ENCODE peak calls at places on chromosome 14, in eight cellular contexts. One of them, this sample, is unnamed.

GRCh38 chr14:61076531-61076930 is 95.5 kb downstream of the SLC38A6 start:
- DNase-seq in MM.1S: no peak
- DNase-seq in PC-3: no peak
- DNase-seq in left ventricle myocardium inferior: no peak
- DNase-seq in ovary: no peak
- DNase-seq in cardiac muscle cell: no peak
- DNase-seq in IMR-90: peak; percentile 38
- DNase-seq in psoas muscle: no peak
- DNase-seq in this sample: no peak

GRCh38 chr14:72946491-72946890 is 20.2 kb downstream of the DCAF4 start:
- DNase-seq in MM.1S: no peak
- DNase-seq in PC-3: peak; percentile 82
- DNase-seq in left ventricle myocardium inferior: no peak
- DNase-seq in ovary: no peak
- DNase-seq in cardiac muscle cell: no peak
- DNase-seq in IMR-90: peak; percentile 69
- DNase-seq in psoas muscle: no peak
- DNase-seq in this sample: no peak

GRCh38 chr14:83255015-83255726 is 1721.5 kb upstream of the SEL1L start:
- DNase-seq in MM.1S: no peak
- DNase-seq in PC-3: no peak
- DNase-seq in left ventricle myocardium inferior: no peak
- DNase-seq in ovary: no peak
- DNase-seq in cardiac muscle cell: no peak
- DNase-seq in IMR-90: peak; percentile 9
- DNase-seq in psoas muscle: no peak
- DNase-seq in this sample: no peak

GRCh38 chr14:69129264-69129880 is 23.5 kb downstream of the DCAF5 start:
- DNase-seq in MM.1S: peak; percentile 53
- DNase-seq in PC-3: peak; percentile 84
- DNase-seq in left ventricle myocardium inferior: peak; percentile 54
- DNase-seq in ovary: peak; percentile 58
- DNase-seq in cardiac muscle cell: peak; percentile 89
- DNase-seq in IMR-90: peak; percentile 88
- DNase-seq in psoas muscle: peak; percentile 59
- DNase-seq in this sample: no peak

GRCh38 chr14:22123188-22123560 is 449.6 kb upstream of the OR4E1 start:
- DNase-seq in MM.1S: no peak
- DNase-seq in PC-3: no peak
- DNase-seq in left ventricle myocardium inferior: no peak
- DNase-seq in ovary: no peak
- DNase-seq in cardiac muscle cell: no peak
- DNase-seq in IMR-90: no peak
- DNase-seq in psoas muscle: no peak
- DNase-seq in this sample: no peak

GRCh38 chr14:19823765-19824164 is 20.2 kb downstream of the OR4N2 start:
- DNase-seq in MM.1S: no peak
- DNase-seq in PC-3: no peak
- DNase-seq in left ventricle myocardium inferior: no peak
- DNase-seq in ovary: no peak
- DNase-seq in cardiac muscle cell: no peak
- DNase-seq in IMR-90: no peak
- DNase-seq in psoas muscle: no peak
- DNase-seq in this sample: no peak

GRCh38 chr14:65095633-65096205 is 6.6 kb downstream of the MAX start:
- DNase-seq in MM.1S: no peak
- DNase-seq in PC-3: no peak
- DNase-seq in left ventricle myocardium inferior: peak; percentile 62
- DNase-seq in ovary: peak; percentile 44
- DNase-seq in cardiac muscle cell: no peak
- DNase-seq in IMR-90: peak; percentile 74
- DNase-seq in psoas muscle: peak; percentile 55
- DNase-seq in this sample: peak; percentile 29

GRCh38 chr14:70697681-70698080 is 56.0 kb downstream of the TTC9 start:
- DNase-seq in MM.1S: no peak
- DNase-seq in PC-3: peak; percentile 85
- DNase-seq in left ventricle myocardium inferior: no peak
- DNase-seq in ovary: no peak
- DNase-seq in cardiac muscle cell: no peak
- DNase-seq in IMR-90: no peak
- DNase-seq in psoas muscle: no peak
- DNase-seq in this sample: no peak

GRCh38 chr14:74526854-74527585 is 33.5 kb downstream of the ISCA2 start:
- DNase-seq in MM.1S: no peak
- DNase-seq in PC-3: peak; percentile 18
- DNase-seq in left ventricle myocardium inferior: no peak
- DNase-seq in ovary: no peak
- DNase-seq in cardiac muscle cell: no peak
- DNase-seq in IMR-90: no peak
- DNase-seq in psoas muscle: no peak
- DNase-seq in this sample: no peak

GRCh38 chr14:104936361-104937155 is 11.9 kb downstream of the PLD4 start:
- DNase-seq in MM.1S: no peak
- DNase-seq in PC-3: no peak
- DNase-seq in left ventricle myocardium inferior: peak; percentile 9
- DNase-seq in ovary: no peak
- DNase-seq in cardiac muscle cell: no peak
- DNase-seq in IMR-90: no peak
- DNase-seq in psoas muscle: no peak
- DNase-seq in this sample: no peak

GRCh38 chr14:103718572-103718971 is 3.0 kb downstream of the ZFYVE21 start:
- DNase-seq in MM.1S: no peak
- DNase-seq in PC-3: no peak
- DNase-seq in left ventricle myocardium inferior: no peak
- DNase-seq in ovary: peak; percentile 55
- DNase-seq in cardiac muscle cell: no peak
- DNase-seq in IMR-90: peak; percentile 87
- DNase-seq in psoas muscle: peak; percentile 53
- DNase-seq in this sample: no peak

GRCh38 chr14:106174206-106174605 is 647.8 kb downstream of the TMEM121 start:
- DNase-seq in MM.1S: no peak
- DNase-seq in PC-3: no peak
- DNase-seq in left ventricle myocardium inferior: no peak
- DNase-seq in ovary: no peak
- DNase-seq in cardiac muscle cell: no peak
- DNase-seq in IMR-90: no peak
- DNase-seq in psoas muscle: no peak
- DNase-seq in this sample: no peak

DNA sequence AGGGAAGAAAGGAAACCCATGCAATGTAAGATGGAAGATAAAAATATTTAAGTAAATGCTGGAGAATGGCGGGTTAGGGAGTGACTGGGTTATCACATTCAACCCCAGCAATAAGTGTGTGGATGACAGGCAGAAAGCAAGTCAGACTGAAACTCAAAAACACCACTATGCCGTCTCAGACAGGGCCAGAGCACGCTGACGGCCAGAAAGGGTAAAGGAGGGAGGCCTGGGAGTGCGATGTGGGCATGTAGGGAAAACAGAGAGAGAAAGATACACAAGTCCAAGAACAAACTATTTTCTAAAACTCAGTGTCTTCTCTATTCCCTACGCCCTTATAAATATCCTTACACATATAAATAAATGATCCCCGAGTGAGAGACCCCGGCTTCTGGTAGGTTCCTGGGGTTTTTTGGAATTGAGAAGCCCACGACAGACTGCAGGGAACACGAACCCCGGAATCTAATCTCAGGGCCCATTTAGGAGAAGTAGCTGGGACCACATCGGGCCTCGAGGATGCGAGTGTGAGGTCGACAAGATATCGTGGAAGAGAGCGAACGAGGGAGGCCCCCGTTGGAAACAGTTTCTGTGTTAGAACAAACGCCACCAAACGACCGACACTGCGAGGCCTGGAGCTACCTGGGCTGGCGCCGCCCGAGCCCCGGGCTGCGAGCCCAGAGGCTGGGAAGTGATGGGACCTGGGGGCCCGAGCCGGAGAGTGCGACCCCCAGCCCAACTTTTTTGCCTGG is 744 bp upstream of the OTX2 start:
- DNase-seq in MM.1S: no peak
- DNase-seq in PC-3: no peak
- DNase-seq in left ventricle myocardium inferior: no peak
- DNase-seq in ovary: no peak
- DNase-seq in cardiac muscle cell: no peak
- DNase-seq in IMR-90: no peak
- DNase-seq in psoas muscle: no peak
- DNase-seq in this sample: no peak
- H3K4me3 ChIP-seq in MM.1S: no peak overlapping the region
- H3K4me3 ChIP-seq in PC-3: no peak overlapping the region
- H3K4me3 ChIP-seq in left ventricle myocardium inferior: no peak overlapping the region
- H3K4me3 ChIP-seq in ovary: no peak overlapping the region
- H3K4me3 ChIP-seq in cardiac muscle cell: no peak overlapping the region
- H3K4me3 ChIP-seq in IMR-90: no peak overlapping the region
- H3K4me3 ChIP-seq in psoas muscle: no peak overlapping the region
- H3K4me3 ChIP-seq in this sample: no peak overlapping the region

DNA sequence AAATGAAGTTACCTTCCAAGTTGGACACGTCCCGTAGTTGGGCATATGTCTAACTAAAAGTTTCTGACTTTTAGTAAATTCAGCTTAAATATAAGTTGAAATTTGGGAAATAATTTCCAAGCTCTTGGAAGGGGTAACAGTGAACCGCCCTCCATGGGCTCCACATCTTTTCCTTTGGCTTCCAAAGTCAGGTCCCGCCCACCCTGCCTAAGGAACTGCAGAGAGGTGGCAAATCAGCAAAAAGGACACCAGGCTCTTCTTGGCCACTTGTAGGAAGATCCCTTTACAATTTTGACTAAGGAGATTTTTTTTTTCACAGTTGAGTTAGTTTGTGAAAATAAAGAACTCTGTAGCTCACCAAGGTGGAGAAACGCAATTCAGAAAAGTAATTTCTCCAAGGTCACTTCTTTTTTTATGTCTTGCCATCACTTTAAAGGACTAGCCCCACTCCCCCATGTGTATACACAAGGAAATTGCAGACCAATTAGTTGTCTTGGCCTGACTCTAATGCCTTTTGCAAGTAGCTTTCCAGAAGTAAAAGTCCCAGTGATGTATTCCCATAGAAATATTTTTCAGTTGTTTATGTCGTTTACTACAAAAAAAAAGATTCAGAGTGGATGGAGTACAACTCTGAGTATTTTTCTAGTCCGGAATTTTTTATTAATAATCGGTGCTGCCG is 181.2 kb downstream of the PELI2 start:
- DNase-seq in MM.1S: no peak
- DNase-seq in PC-3: no peak
- DNase-seq in left ventricle myocardium inferior: no peak
- DNase-seq in ovary: no peak
- DNase-seq in cardiac muscle cell: no peak
- DNase-seq in IMR-90: peak; percentile 56
- DNase-seq in psoas muscle: no peak
- DNase-seq in this sample: no peak
- TF ChIP-seq CTCF in MM.1S: no peak
- TF ChIP-seq CTCF in PC-3: no peak
- TF ChIP-seq CTCF in left ventricle myocardium inferior: no peak
- TF ChIP-seq CTCF in ovary: no peak
- TF ChIP-seq CTCF in cardiac muscle cell: no peak
- TF ChIP-seq CTCF in IMR-90: peak; percentile 10
- TF ChIP-seq CTCF in psoas muscle: no peak
- TF ChIP-seq CTCF in this sample: no peak

DNA sequence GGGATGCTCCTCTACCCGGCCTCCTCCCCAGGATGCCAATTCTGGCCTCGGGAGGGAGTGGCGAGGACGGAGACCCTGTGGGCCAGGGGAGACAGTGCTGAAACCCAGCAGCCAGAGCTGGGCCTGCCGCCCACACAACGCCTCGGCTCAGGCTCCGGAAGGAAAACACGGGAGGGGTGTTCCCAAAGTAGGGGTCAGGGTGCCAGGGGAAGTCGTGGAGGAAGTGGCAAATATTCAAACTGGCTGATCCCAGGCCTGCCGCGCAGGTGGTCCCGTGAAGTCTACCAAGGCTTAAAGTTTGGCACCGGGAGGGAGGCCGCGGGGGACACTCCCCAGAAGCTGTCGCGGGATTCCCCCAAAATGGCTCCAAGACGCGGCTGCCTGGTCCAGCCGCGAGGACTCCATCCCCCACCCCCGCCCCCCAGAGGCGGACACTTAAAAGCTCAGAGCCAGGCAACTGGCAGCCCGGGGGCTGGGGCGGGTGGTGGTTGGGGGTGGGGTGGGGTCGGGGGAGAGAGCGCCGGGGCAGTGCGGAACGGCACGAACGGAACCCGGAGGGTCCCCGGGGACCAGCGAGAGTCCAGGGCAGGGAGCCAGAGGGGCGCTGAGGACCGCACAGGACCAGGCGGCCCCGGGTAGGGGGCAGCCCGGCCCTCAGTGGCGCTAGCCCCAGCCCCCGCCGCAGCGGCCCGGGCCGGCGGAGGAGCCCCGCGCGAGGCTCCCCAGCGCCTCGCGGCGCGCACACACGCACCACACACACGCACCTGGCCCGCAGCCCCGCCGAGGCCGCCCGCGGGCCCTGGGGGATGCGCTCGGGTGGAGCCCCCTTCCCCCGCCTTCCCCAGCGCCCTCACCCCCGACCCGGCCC is 20.0 kb downstream of the BEGAIN start:
- DNase-seq in MM.1S: no peak
- DNase-seq in PC-3: no peak
- DNase-seq in left ventricle myocardium inferior: no peak
- DNase-seq in ovary: no peak
- DNase-seq in cardiac muscle cell: no peak
- DNase-seq in IMR-90: no peak
- DNase-seq in psoas muscle: no peak
- DNase-seq in this sample: no peak
- H3K27me3 ChIP-seq in MM.1S: peaks cover 29% of the 10 kb centered on the region
- H3K27me3 ChIP-seq in PC-3: peaks cover 25% of the 10 kb centered on the region
- H3K27me3 ChIP-seq in left ventricle myocardium inferior: peaks cover 99% of the 10 kb centered on the region
- H3K27me3 ChIP-seq in ovary: no peaks in the 10 kb centered on the region
- H3K27me3 ChIP-seq in cardiac muscle cell: peaks cover 97% of the 10 kb centered on the region
- H3K27me3 ChIP-seq in IMR-90: peaks cover 86% of the 10 kb centered on the region
- H3K27me3 ChIP-seq in psoas muscle: peaks cover 21% of the 10 kb centered on the region
- H3K27me3 ChIP-seq in this sample: peaks cover 51% of the 10 kb centered on the region

DNA sequence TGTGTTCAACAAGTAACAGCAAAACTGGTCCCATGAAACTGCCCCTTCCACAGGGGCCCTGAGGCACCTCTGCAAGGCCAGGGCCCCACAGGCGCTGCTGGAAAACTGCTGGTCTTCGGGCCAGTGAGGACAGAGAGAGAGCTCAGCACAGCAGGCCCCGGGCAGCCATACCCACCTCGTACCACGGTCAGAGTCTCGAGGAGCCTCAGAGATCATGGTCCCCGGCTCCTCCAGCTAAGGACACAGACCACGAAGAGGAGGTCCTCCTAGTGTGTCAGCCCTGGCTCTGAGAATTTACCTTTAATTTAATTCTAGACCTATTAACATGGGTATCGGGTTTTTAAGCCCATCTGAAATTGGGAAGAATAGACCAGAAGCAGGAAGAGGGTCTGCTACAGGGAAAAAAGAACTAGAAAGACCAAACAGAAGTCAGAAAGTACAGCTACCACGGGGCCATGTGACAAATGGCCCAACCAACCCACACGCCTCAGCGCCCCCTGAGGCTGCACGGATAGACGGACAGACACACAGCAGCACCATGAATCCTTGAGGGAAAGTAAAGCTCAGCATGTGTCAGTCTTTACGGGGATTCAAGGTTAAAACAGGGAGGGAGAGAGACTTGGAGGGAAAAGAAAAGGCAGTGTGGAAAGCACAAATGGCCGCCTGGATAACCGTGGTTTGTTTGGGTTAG is 22.9 kb downstream of the ANKRD9 start:
- DNase-seq in MM.1S: no peak
- DNase-seq in PC-3: no peak
- DNase-seq in left ventricle myocardium inferior: no peak
- DNase-seq in ovary: no peak
- DNase-seq in cardiac muscle cell: no peak
- DNase-seq in IMR-90: no peak
- DNase-seq in psoas muscle: no peak
- DNase-seq in this sample: no peak
- H3K4me3 ChIP-seq in MM.1S: no peak overlapping the region
- H3K4me3 ChIP-seq in PC-3: no peak overlapping the region
- H3K4me3 ChIP-seq in left ventricle myocardium inferior: no peak overlapping the region
- H3K4me3 ChIP-seq in ovary: no peak overlapping the region
- H3K4me3 ChIP-seq in cardiac muscle cell: no peak overlapping the region
- H3K4me3 ChIP-seq in IMR-90: no peak overlapping the region
- H3K4me3 ChIP-seq in psoas muscle: no peak overlapping the region
- H3K4me3 ChIP-seq in this sample: no peak overlapping the region

This sample was measured in BJ.